ENCODE peak calls at places on chromosomes 11 and 22, in five cellular contexts. N is A549, K is K562, L is GM12878, R is HepG2. S is an unnamed sample.

GRCh38 chr11:105456950-105457349 is 152.9 kb upstream of the GRIA4 start:
- DNase-seq in N (no peak), K (peak), L (no peak), R (no peak), S (peak)

GRCh38 chr11:57456960-57457642 is 3.2 kb upstream of the RTN4RL2 start:
- DNase-seq in N (peak), K (peak), L (no peak), R (peak), S (peak)

GRCh38 chr11:114060402-114061052 is 1.0 kb downstream of the ZBTB16 start:
- DNase-seq in N (no peak), K (peak), L (no peak), R (no peak), S (peak)

GRCh38 chr11:12606597-12606996 is 67.6 kb upstream of the TEAD1 start:
- DNase-seq in N (no peak), K (no peak), L (no peak), R (no peak), S (no peak)

GRCh38 chr22:28051787-28052356 is 132.8 kb upstream of the PITPNB start:
- DNase-seq in N (peak), K (peak), L (no peak), R (peak), S (peak)

GRCh38 chr11:60743058-60743457 is 13.6 kb upstream of the MS4A15 start:
- DNase-seq in N (no peak), K (no peak), L (no peak), R (no peak), S (peak)

GRCh38 chr11:4050137-4050536 is 44.5 kb upstream of the RRM1 start:
- DNase-seq in N (no peak), K (no peak), L (no peak), R (no peak), S (no peak)

GRCh38 chr11:1219836-1220810 is 2.7 kb upstream of the MUC5B start:
- DNase-seq in N (peak), K (no peak), L (no peak), R (peak), S (no peak)

GRCh38 chr11:117931971-117932370 is 2.8 kb upstream of the TMPRSS13 start:
- DNase-seq in N (no peak), K (no peak), L (peak), R (no peak), S (no peak)

GRCh38 chr11:114183041-114183511 is 113.1 kb upstream of the NNMT start:
- DNase-seq in N (no peak), K (peak), L (no peak), R (no peak), S (no peak)

GRCh38 chr11:70942593-70942992 is 309.8 kb downstream of the SHANK2 start:
- DNase-seq in N (peak), K (peak), L (no peak), R (peak), S (peak)

GRCh38 chr11:45795379-45795778 is 9.6 kb upstream of the SLC35C1 start:
- DNase-seq in N (no peak), K (peak), L (no peak), R (no peak), S (no peak)

GRCh38 chr22:39908737-39909136 is 7.9 kb downstream of the GRAP2 start:
- DNase-seq in N (no peak), K (peak), L (no peak), R (no peak), S (no peak)

GRCh38 chr11:131864205-131864604 is 493.8 kb downstream of the NTM start:
- DNase-seq in N (no peak), K (no peak), L (no peak), R (no peak), S (no peak)

GRCh38 chr11:107741044-107741823 is 29.4 kb upstream of the SLN start:
- DNase-seq in N (peak), K (peak), L (peak), R (peak), S (peak)

GRCh38 chr11:79486239-79486984 is 45.6 kb upstream of the TENM4 start:
- DNase-seq in N (no peak), K (no peak), L (no peak), R (no peak), S (peak)

GRCh38 chr22:45127866-45128265 is 35.9 kb upstream of the NUP50 start:
- DNase-seq in N (no peak), K (no peak), L (no peak), R (no peak), S (no peak)

GRCh38 chr11:67606477-67607295 is at the start of gene NDUFV1:
- DNase-seq in N (peak), K (peak), L (peak), R (peak), S (peak)

GRCh38 chr11:65293909-65294381 is 20.7 kb upstream of the CDC42EP2 start:
- DNase-seq in N (no peak), K (no peak), L (no peak), R (no peak), S (no peak)
- TF ChIP-seq JUNB in N (no peak), K (no peak), L (no peak), R (no peak), S (no peak)

GRCh38 chr11:126113963-126114362 is 51.3 kb upstream of the CDON start:
- DNase-seq in N (no peak), K (no peak), L (no peak), R (no peak), S (no peak)

GRCh38 chr11:126113012-126113411 is 50.3 kb upstream of the CDON start:
- DNase-seq in N (no peak), K (no peak), L (no peak), R (no peak), S (no peak)

GRCh38 chr11:126114486-126115252 is 52.0 kb upstream of the CDON start:
- DNase-seq in N (no peak), K (no peak), L (no peak), R (no peak), S (no peak)

GRCh38 chr11:126112547-126112946 is 49.9 kb upstream of the CDON start:
- DNase-seq in N (no peak), K (no peak), L (no peak), R (no peak), S (no peak)

GRCh38 chr11:126113515-126113957 is 50.9 kb upstream of the CDON start:
- DNase-seq in N (peak), K (no peak), L (no peak), R (peak), S (no peak)
- TF ChIP-seq JUNB in N (no peak), K (no peak), L (no peak), R (no peak), S (no peak)

DNA sequence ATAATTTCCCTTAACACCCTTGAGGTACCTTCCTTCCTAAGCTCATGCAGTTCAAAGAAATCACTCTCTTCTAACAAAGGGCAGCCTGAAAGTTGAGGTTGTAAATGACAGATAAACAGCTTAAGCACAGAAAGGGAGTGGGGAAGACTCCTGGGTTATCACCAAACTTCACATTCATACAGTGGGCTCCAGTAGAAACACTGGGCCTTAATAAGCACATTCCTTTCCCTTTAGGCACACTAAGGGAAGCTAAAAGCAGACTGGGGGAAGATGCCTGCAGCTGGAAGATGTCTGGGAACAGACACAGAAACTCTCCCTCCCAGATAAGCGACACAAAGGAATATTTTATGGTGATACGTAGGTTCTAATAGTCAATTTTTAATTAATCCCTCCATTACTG is 350.3 kb upstream of the MPPED2 start:
- DNase-seq in N (no peak), K (no peak), L (no peak), R (no peak), S (no peak)
- TF ChIP-seq JUNB in N (no peak), K (no peak), L (no peak), R (no peak), S (no peak)

DNA sequence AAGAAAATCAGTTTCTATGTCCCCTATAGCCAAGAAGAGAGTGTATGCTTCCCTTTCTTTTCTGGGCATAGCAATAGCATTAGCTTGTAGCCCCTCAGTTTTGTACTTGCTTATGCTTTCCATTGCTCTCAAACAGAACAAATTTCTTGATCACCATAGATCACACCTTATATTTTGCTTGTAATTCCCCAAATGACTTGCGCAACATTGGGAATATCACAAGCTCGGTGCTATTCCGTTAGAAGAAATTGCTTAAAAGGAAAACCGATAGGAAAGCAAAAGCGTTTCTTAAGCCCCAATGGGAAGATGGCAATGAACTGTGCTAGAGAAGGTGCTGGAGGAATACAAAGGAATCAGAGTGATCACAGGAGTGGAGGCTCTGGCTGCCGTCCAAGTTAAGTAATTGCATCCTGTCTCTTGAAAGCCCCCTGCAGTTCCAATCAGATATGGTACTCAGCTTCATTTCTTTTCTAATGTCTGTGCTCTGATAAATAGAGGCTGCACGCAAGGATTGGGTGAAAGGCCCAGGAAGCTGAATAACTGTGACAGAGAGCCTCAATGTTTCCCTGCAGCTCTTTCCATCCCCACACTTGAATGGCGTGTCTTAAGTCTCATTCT is 182.1 kb upstream of the KIRREL3 start:
- DNase-seq in N (no peak), K (no peak), L (no peak), R (no peak), S (no peak)
- TF ChIP-seq JUNB in N (no peak), K (no peak), L (no peak), R (no peak), S (no peak)

GRCh38 chr11:19713221-19714092 is 820 bp downstream of the NAV2 start:
- DNase-seq in N (no peak), K (no peak), L (no peak), R (no peak), S (peak)

GRCh38 chr11:19711911-19712280 is 741 bp upstream of the NAV2 start:
- DNase-seq in N (no peak), K (peak), L (no peak), R (no peak), S (peak)

GRCh38 chr11:19714093-19714386 is 1.4 kb downstream of the NAV2 start:
- DNase-seq in N (no peak), K (no peak), L (no peak), R (no peak), S (peak)

GRCh38 chr11:19714387-19715363 is 2.0 kb downstream of the NAV2 start:
- DNase-seq in N (peak), K (peak), L (no peak), R (no peak), S (peak)

DNA sequence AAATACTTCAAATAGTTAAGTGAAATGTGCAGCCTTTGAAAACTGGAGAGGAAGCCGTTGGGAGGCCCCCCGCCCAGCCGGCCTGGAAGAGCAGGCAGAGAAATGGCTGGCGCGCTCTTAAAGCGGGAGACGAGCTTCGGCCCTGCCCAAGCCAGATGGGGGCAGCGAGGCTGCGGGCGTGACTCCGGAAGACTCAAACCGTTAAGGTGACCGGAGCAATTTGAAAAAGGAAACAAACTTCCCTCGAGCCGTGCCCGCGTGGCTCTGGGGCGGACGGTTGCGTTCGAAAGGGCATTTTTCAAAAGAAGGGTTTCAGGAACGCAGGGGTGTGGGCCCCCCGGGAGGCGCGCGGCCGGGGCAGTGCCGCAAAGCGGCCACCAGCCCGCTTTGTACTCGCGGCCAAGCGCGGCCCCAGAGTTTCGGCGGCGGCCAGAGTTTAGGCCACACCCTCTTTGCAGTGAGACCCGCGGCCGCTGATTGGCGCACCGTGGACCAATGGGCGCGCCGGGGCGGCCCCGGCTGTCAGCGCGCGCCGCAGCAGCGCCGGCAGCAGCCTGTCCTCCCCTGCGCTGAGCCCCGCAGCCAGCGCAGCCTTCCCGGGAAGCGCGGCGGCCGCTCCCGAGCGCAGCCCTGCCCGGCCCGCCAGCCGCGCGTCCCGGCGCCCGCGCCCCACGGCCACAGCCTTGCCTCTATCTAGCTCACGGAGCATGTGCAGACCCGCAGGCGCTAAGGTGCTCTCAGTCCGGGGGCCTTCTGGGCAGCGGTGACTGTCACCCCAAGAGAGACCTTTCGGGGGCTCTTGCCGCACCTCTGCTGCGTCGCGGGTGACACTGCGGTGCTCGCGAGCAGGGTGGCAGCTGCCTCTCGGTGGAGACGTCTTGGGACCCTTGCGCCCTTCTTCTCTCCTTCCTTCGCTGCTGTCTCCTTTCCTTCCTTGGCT is at the start of gene NAV2:
- DNase-seq in N (peak), K (peak), L (peak), R (peak), S (peak)
- TF ChIP-seq JUNB in N (no peak), K (no peak), L (no peak), R (no peak), S (no peak)